ENCODE peak calls at places on chromosomes 4 and X, in ten cellular contexts. N is mammary epithelial cell, E is transverse colon, P is GM13976, O is mesothelial cell of epicardium, S is stomach, Q is kidney epithelial cell, X is BE2C, H is heart left ventricle, A is thyroid gland. Z is an unnamed sample.

GRCh38 chr4:76696109-76696508 is 201.8 kb downstream of the SOWAHB start:
- DNase-seq in X (no peak), H (no peak), P (no peak), E (no peak), O (no peak), A (peak; percentile 15), Q (no peak), S (no peak), N (no peak), Z (no peak)

GRCh38 chrX:22053486-22053885 is 21.4 kb downstream of the PHEX start:
- DNase-seq in Q (no peak), E (no peak), N (no peak), P (no peak), O (no peak), S (no peak), X (no peak), H (no peak), A (no peak), Z (no peak)

GRCh38 chrX:37871626-37872302 is 24.4 kb upstream of the DYNLT3 start:
- DNase-seq in N (peak; percentile 82), X (no peak), E (no peak), O (no peak), P (no peak), H (peak; percentile 36), Q (peak; percentile 62), A (no peak), S (peak; percentile 29), Z (peak; percentile 42)

GRCh38 chr4:108731001-108731400 is 31.9 kb downstream of the ETNPPL start:
- DNase-seq in A (no peak), E (no peak), S (no peak), X (no peak), P (no peak), O (no peak), N (no peak), Q (no peak), H (no peak), Z (no peak)

GRCh38 chrX:36087366-36087765 is 167.8 kb downstream of the CFAP47 start:
- DNase-seq in X (no peak), H (no peak), A (no peak), S (no peak), N (no peak), O (no peak), P (no peak), Q (no peak), E (no peak), Z (no peak)

GRCh38 chrX:48600226-48600625 is 2.9 kb downstream of the WDR13 start:
- DNase-seq in E (no peak), Q (no peak), S (no peak), H (no peak), P (no peak), O (no peak), N (no peak), X (no peak), A (no peak), Z (no peak)

GRCh38 chr4:88526221-88526815 is 2.7 kb upstream of the PYURF start:
- DNase-seq in A (no peak), O (no peak), N (peak; percentile 49), Q (no peak), X (no peak), P (peak; percentile 33), E (no peak), S (no peak), H (no peak), Z (no peak)

GRCh38 chr4:83335691-83336090 is 1.0 kb upstream of the HPSE start:
- DNase-seq in N (no peak), E (no peak), Q (no peak), A (no peak), P (no peak), O (no peak), X (no peak), H (no peak), S (no peak), Z (no peak)

GRCh38 chrX:22081475-22082092 is 49.5 kb downstream of the PHEX start:
- DNase-seq in N (peak; percentile 43), P (no peak), S (peak; percentile 51), H (peak; percentile 51), O (peak; percentile 23), E (peak; percentile 53), Q (no peak), A (peak; percentile 65), X (peak; percentile 72), Z (peak; percentile 70)

GRCh38 chrX:50375481-50376267 is 95.0 kb downstream of the DGKK start:
- DNase-seq in E (peak; percentile 38), Q (no peak), X (no peak), N (no peak), A (no peak), S (no peak), P (no peak), O (no peak), H (no peak), Z (no peak)

GRCh38 chr4:54067163-54067562 is 2.8 kb upstream of the CHIC2 start:
- DNase-seq in A (peak; percentile 8), E (peak; percentile 71), X (no peak), Q (peak; percentile 41), O (no peak), P (no peak), S (peak; percentile 43), N (peak; percentile 93), H (peak; percentile 37), Z (no peak)

DNA sequence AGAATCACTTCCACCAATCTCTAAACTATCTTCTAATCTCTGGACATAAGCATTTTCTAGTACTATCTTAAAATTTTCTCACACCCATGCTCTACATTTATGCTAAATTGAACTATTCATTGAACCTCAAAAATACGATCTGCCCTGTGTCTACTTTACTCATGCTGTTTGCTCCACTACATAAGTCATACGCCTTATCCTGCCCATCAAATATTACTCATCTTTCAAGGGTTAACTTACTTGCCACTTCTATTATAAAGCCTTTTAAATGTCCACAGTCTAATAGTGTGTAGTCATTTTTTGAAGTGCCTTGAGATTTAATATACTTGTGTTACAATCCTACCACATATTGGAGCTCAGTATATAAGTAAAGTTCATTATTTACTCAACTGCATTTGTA is 727.7 kb upstream of the SLIT2 start:
- DNase-seq in X (no peak), S (no peak), A (no peak), P (no peak), N (no peak), H (no peak), O (no peak), E (no peak), Q (no peak), Z (no peak)
- TF ChIP-seq CTCF in X (no peak), S (no peak), A (no peak), P (no peak), N (no peak), H (no peak), O (no peak), E (no peak), Q (no peak), Z (no peak)

GRCh38 chrX:95823796-95824195 is 860.8 kb upstream of the DIAPH2 start:
- DNase-seq in X (no peak), H (no peak), O (no peak), S (no peak), E (no peak), Q (no peak), N (no peak), A (no peak), P (no peak), Z (no peak)
- TF ChIP-seq CTCF in X (no peak), H (no peak), O (peak; percentile 72), S (no peak), E (peak; percentile 6), Q (no peak), N (peak; percentile 21), A (no peak), P (no peak), Z (no peak)

DNA sequence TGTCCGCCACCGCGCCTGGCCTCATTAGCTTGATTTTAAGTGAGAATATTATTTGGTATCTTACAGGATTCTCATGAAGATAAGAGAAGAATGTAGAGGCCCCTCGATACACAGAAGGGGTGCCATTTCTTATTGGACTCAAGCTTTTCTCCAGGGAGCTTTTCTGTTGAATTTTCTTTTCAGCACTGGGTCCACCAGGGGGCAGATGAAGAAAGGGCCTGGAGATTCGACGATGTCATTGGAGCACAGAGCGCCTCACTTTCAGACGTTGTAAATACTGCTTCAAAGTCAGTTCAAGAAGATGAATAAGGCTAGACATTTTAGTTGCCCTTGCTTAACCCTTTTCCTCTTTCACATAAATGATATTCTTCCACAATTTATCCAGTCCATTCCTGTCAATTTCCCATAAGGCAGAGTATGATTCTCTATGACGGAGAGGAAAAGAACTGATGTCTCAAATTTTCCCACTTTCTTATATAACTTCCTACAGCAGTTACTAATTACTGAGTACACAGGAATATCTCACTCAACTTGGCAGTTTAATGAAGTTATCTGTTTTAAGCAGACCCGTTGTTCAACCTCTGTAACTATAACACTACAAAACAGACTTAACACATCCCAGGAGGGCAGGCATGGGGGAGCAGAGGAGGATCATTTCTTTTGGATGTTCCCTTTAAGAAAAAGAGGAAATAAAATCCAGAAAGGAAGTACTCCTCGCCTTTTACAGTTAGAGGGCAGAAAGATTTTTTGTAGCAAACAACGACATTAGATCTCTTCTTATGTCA is 12.0 kb upstream of the CENPU start:
- DNase-seq in S (peak; percentile 80), O (peak; percentile 38), A (peak; percentile 88), X (peak; percentile 77), P (peak; percentile 86), N (peak; percentile 71), Q (peak; percentile 47), E (peak; percentile 78), H (peak; percentile 76), Z (peak; percentile 86)
- TF ChIP-seq CTCF in S (peak; percentile 68), O (peak; percentile 77), A (peak; percentile 84), X (peak; percentile 88), P (peak; percentile 65), N (peak; percentile 84), Q (peak; percentile 88), E (peak; percentile 73), H (peak; percentile 82), Z (peak; percentile 83)

DNA sequence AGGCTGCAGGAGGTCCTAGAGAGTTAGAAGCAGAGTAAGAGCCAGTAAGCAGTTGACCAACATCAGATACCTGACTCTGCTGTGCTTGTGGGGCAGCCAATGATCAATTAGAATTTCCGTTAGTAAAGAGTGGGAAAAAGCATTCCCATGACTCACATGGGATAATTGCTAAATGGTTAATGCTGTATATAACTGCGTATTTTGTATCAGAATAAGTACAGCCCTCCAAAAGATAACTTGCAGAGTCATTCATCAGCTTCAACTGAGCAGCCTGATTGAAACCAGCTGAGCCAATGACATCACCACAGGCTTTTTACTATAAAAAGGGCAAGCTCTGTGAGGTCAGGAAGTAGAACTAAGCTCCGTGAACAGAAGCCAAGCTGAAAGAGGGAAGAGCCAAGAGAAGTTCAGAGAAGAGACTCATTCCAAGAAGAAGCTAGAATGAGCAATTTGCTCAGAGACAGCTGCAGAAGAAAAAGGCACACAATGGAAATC is 67.9 kb downstream of the PPP3CA start:
- DNase-seq in N (no peak), Q (no peak), P (no peak), X (peak; percentile 48), O (no peak), E (no peak), A (no peak), S (no peak), H (peak; percentile 58), Z (peak; percentile 52)
- TF ChIP-seq CTCF in N (no peak), Q (no peak), P (no peak), X (no peak), O (no peak), E (no peak), A (no peak), S (no peak), H (no peak), Z (no peak)

GRCh38 chr4:39976141-39976944 is 1.4 kb downstream of the PDS5A start:
- DNase-seq in H (peak; percentile 84), X (peak; percentile 82), N (peak; percentile 69), A (peak; percentile 81), P (peak; percentile 79), S (peak; percentile 71), O (peak; percentile 41), Q (peak; percentile 45), E (peak; percentile 80), Z (peak; percentile 80)
- TF ChIP-seq CTCF in H (peak; percentile 84), X (peak; percentile 95), N (peak; percentile 92), A (peak; percentile 93), P (peak; percentile 69), S (peak; percentile 67), O (peak; percentile 71), Q (peak; percentile 86), E (peak; percentile 86), Z (peak; percentile 93)